ENCODE peak calls at places on chromosomes 4 and X, in ten cellular contexts. S is sigmoid colon, J is Panc1, B is SK-N-SH, N is breast epithelium, Z is GM12878, L is K562, V is HCT116, U is transverse colon, P is suprapubic skin. T is an unnamed sample.

GRCh38 chrX:132676561-132677186 is 187.8 kb upstream of the MBNL3 start:
- DNase-seq in B (no peak), Z (no peak), S (no peak), U (no peak), J (no peak), P (no peak), V (no peak), L (no peak), N (no peak), T (no peak)

GRCh38 chr4:72302981-72303704 is 265.9 kb downstream of the ADAMTS3 start:
- DNase-seq in L (peak), V (peak), P (no peak), J (no peak), Z (no peak), B (peak), S (no peak), N (no peak), U (peak), T (peak)

GRCh38 chr4:183129675-183130074 is 30.6 kb downstream of the WWC2 start:
- DNase-seq in V (no peak), U (no peak), S (no peak), N (no peak), B (no peak), Z (no peak), P (no peak), L (no peak), J (no peak), T (no peak)

GRCh38 chr4:120683902-120684540 is 238.5 kb downstream of the PRDM5 start:
- DNase-seq in S (no peak), Z (no peak), N (no peak), U (no peak), V (no peak), J (no peak), L (no peak), B (no peak), P (no peak), T (no peak)

GRCh38 chr4:8846864-8847263 is 24.8 kb downstream of the HMX1 start:
- DNase-seq in P (peak), J (no peak), N (peak), V (peak), B (no peak), S (peak), U (no peak), L (no peak), Z (no peak), T (no peak)

GRCh38 chrX:24146283-24146865 is 3.2 kb upstream of the ZFX start:
- DNase-seq in N (no peak), V (no peak), Z (no peak), S (no peak), B (no peak), U (no peak), P (no peak), J (no peak), L (no peak), T (no peak)

GRCh38 chr4:126647756-126648396 is 984.9 kb upstream of the INTU start:
- DNase-seq in N (no peak), L (no peak), P (no peak), V (no peak), Z (no peak), U (no peak), B (no peak), S (no peak), J (no peak), T (no peak)

GRCh38 chrX:52979993-52980392 is 21.7 kb upstream of the FAM156A start:
- DNase-seq in P (peak), S (peak), B (no peak), L (no peak), Z (no peak), U (no peak), J (no peak), V (no peak), N (no peak), T (no peak)

GRCh38 chr4:113293043-113293560 is 243.6 kb downstream of the ANK2 start:
- DNase-seq in U (no peak), Z (no peak), V (no peak), J (no peak), B (no peak), L (no peak), S (peak), P (no peak), N (no peak), T (no peak)

GRCh38 chr4:186726150-186726439 is 2.4 kb upstream of the FAT1 start:
- DNase-seq in P (no peak), J (peak), U (no peak), B (no peak), Z (no peak), L (no peak), V (no peak), S (no peak), N (no peak), T (no peak)

GRCh38 chrX:47690175-47690574 is 31.2 kb upstream of the UXT start:
- DNase-seq in L (no peak), S (no peak), N (no peak), V (peak), P (no peak), J (no peak), U (no peak), B (no peak), Z (no peak), T (no peak)

GRCh38 chr4:151407466-151408379 is 1.3 kb upstream of the FHIP1A start:
- DNase-seq in L (no peak), J (no peak), N (peak), P (peak), V (no peak), U (peak), B (peak), Z (peak), S (no peak), T (no peak)

GRCh38 chr4:138977525-138977924 is 38.1 kb upstream of the NOCT start:
- DNase-seq in L (no peak), N (no peak), P (no peak), Z (peak), V (no peak), B (no peak), U (no peak), S (no peak), J (no peak), T (no peak)

GRCh38 chr4:79353075-79353474 is 27.2 kb upstream of the NAA11 start:
- DNase-seq in V (no peak), P (no peak), L (no peak), U (no peak), Z (no peak), B (no peak), J (no peak), S (no peak), N (no peak), T (no peak)

GRCh38 chrX:74422576-74423288 is 1.4 kb downstream of the SLC16A2 start:
- DNase-seq in J (no peak), V (no peak), S (peak), B (peak), Z (no peak), L (no peak), N (peak), P (peak), U (peak), T (no peak)

GRCh38 chrX:130336531-130336930 is 3.2 kb upstream of the SLC25A14 start:
- DNase-seq in U (no peak), B (no peak), N (no peak), J (no peak), L (no peak), S (no peak), Z (no peak), V (no peak), P (no peak), T (no peak)

GRCh38 chrX:130343411-130343810 is 3.7 kb downstream of the SLC25A14 start:
- DNase-seq in V (no peak), S (no peak), J (no peak), B (no peak), N (no peak), L (no peak), P (no peak), U (no peak), Z (no peak), T (no peak)

GRCh38 chrX:130340271-130340670 is 552 bp downstream of the SLC25A14 start:
- DNase-seq in L (no peak), V (no peak), P (no peak), U (no peak), J (no peak), S (no peak), B (no peak), Z (no peak), N (no peak), T (no peak)

GRCh38 chrX:130339408-130340222 is at the start of gene SLC25A14:
- DNase-seq in V (peak), L (peak), U (peak), B (peak), P (peak), S (peak), N (peak), J (peak), Z (peak), T (no peak)
- TF ChIP-seq POLR2AphosphoS5 in V (peak), L (peak), U (peak), B (peak), P (no peak), S (peak), N (no peak), J (peak), Z (peak), T (peak)

GRCh38 chrX:88881536-88881935 is 134.5 kb downstream of the CPXCR1 start:
- DNase-seq in B (no peak), J (no peak), L (no peak), P (no peak), N (no peak), V (no peak), U (no peak), Z (no peak), S (no peak), T (no peak)
- H3K27ac ChIP-seq in B (no peak), J (no peak), L (no peak), P (no peak), N (no peak), V (no peak), U (no peak), Z (no peak), S (no peak), T (no peak)

GRCh38 chr4:53558061-53558801 is 33.1 kb downstream of the LNX1 start:
- DNase-seq in U (no peak), N (no peak), P (peak), Z (no peak), V (no peak), J (no peak), L (no peak), S (no peak), B (no peak), T (no peak)
- TF ChIP-seq POLR2AphosphoS5 in U (no peak), N (no peak), P (no peak), Z (no peak), V (no peak), J (no peak), L (no peak), S (no peak), B (no peak), T (no peak)

GRCh38 chrX:153827903-153828302 is 2.4 kb downstream of the PDZD4 start:
- DNase-seq in L (no peak), J (no peak), S (peak), V (no peak), P (no peak), Z (no peak), U (no peak), N (no peak), B (peak), T (no peak)
- H3K27ac ChIP-seq in L (no peak), J (peak), S (peak), V (no peak), P (no peak), Z (no peak), U (peak), N (no peak), B (no peak), T (no peak)

DNA sequence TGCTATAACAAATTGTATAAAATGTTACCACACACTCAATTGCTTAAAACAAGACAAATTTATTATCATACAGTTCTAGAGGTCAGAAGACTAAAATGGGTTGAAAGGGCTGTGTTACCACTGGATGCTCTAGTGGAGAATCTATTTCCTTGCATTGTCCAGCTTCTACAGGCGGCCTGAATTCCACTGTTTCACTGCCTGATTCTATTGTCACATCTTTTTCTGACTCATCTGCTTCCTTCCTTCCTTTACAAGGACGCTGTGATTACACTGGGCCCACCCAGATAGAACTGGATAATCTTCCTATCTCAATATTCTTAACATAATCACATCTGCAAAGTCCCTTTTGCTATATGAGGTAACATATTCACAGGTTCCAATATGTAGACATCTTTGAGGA is 19.4 kb upstream of the ARMCX1 start:
- DNase-seq in V (no peak), L (no peak), J (no peak), Z (no peak), U (no peak), S (no peak), P (no peak), N (no peak), B (no peak), T (no peak)
- TF ChIP-seq POLR2AphosphoS5 in V (no peak), L (no peak), J (no peak), Z (no peak), U (no peak), S (no peak), P (no peak), N (no peak), B (no peak), T (no peak)

T was measured in SK-N-MC.